ENCODE peak calls at places on chromosomes 7 and 10, in five cellular contexts. One of them, this sample, is unnamed.

GRCh38 chr7:122301858-122302745 is 2.4 kb downstream of the FEZF1 start:
- DNase-seq in left lobe of liver: no peak
- DNase-seq in T47D: no peak
- DNase-seq in NCI-H1417: no peak
- DNase-seq in CD8-positive, alpha-beta T cell: no peak
- DNase-seq in this sample: no peak

GRCh38 chr10:6388261-6388893 is 185.6 kb downstream of the PFKFB3 start:
- DNase-seq in left lobe of liver: no peak
- DNase-seq in T47D: no peak
- DNase-seq in NCI-H1417: no peak
- DNase-seq in CD8-positive, alpha-beta T cell: no peak
- DNase-seq in this sample: no peak

GRCh38 chr7:74254858-74255379 is 720 bp upstream of the RFC2 start:
- DNase-seq in left lobe of liver: no peak
- DNase-seq in T47D: no peak
- DNase-seq in NCI-H1417: no peak
- DNase-seq in CD8-positive, alpha-beta T cell: no peak
- DNase-seq in this sample: no peak

GRCh38 chr7:33918401-33919120 is 13.2 kb downstream of the BMPER start:
- DNase-seq in left lobe of liver: no peak
- DNase-seq in T47D: no peak
- DNase-seq in NCI-H1417: no peak
- DNase-seq in CD8-positive, alpha-beta T cell: no peak
- DNase-seq in this sample: no peak

GRCh38 chr7:8197994-8198698 is 63.8 kb downstream of the ICA1 start:
- DNase-seq in left lobe of liver: no peak
- DNase-seq in T47D: no peak
- DNase-seq in NCI-H1417: no peak
- DNase-seq in CD8-positive, alpha-beta T cell: no peak
- DNase-seq in this sample: no peak

GRCh38 chr7:151822541-151823181 is 54.3 kb downstream of the PRKAG2 start:
- DNase-seq in left lobe of liver: peak; percentile 96
- DNase-seq in T47D: no peak
- DNase-seq in NCI-H1417: no peak
- DNase-seq in CD8-positive, alpha-beta T cell: no peak
- DNase-seq in this sample: no peak

GRCh38 chr7:30171753-30172447 is 37.1 kb downstream of the MTURN start:
- DNase-seq in left lobe of liver: no peak
- DNase-seq in T47D: no peak
- DNase-seq in NCI-H1417: no peak
- DNase-seq in CD8-positive, alpha-beta T cell: no peak
- DNase-seq in this sample: no peak

GRCh38 chr10:19096674-19097073 is 48.1 kb downstream of the MALRD1 start:
- DNase-seq in left lobe of liver: no peak
- DNase-seq in T47D: no peak
- DNase-seq in NCI-H1417: no peak
- DNase-seq in CD8-positive, alpha-beta T cell: no peak
- DNase-seq in this sample: no peak

GRCh38 chr10:133166504-133166827 is 6.4 kb downstream of the KNDC1 start:
- DNase-seq in left lobe of liver: no peak
- DNase-seq in T47D: no peak
- DNase-seq in NCI-H1417: no peak
- DNase-seq in CD8-positive, alpha-beta T cell: no peak
- DNase-seq in this sample: no peak

GRCh38 chr7:121081327-121081936 is 92.9 kb downstream of the CPED1 start:
- DNase-seq in left lobe of liver: no peak
- DNase-seq in T47D: peak; percentile 61
- DNase-seq in NCI-H1417: peak; percentile 72
- DNase-seq in CD8-positive, alpha-beta T cell: no peak
- DNase-seq in this sample: peak; percentile 33

GRCh38 chr10:115947104-115947503 is 325.9 kb downstream of the GFRA1 start:
- DNase-seq in left lobe of liver: no peak
- DNase-seq in T47D: no peak
- DNase-seq in NCI-H1417: no peak
- DNase-seq in CD8-positive, alpha-beta T cell: no peak
- DNase-seq in this sample: no peak

GRCh38 chr7:123580406-123581161 is 21.0 kb upstream of the ASB15 start:
- DNase-seq in left lobe of liver: no peak
- DNase-seq in T47D: peak; percentile 66
- DNase-seq in NCI-H1417: peak; percentile 49
- DNase-seq in CD8-positive, alpha-beta T cell: no peak
- DNase-seq in this sample: no peak